ENCODE peak calls at places on chromosomes 1 and 21, in ten cellular contexts. M, B, H, K, G, Q, S, E, W and T are unnamed samples.

GRCh38 chr21:44982558-44983244 is 42.9 kb downstream of the SLX9 start:
- DNase-seq in M (no peak), B (no peak), H (no peak), K (peak), G (no peak), Q (no peak), S (no peak), E (peak), W (no peak), T (no peak)

GRCh38 chr1:37817481-37817880 is 9.5 kb upstream of the YRDC start:
- DNase-seq in M (no peak), B (no peak), H (no peak), K (peak), G (no peak), Q (no peak), S (no peak), E (peak), W (no peak), T (no peak)

GRCh38 chr1:22297999-22298398 is 153.7 kb upstream of the ZBTB40 start:
- DNase-seq in M (no peak), B (no peak), H (no peak), K (no peak), G (no peak), Q (no peak), S (no peak), E (no peak), W (no peak), T (no peak)

GRCh38 chr1:106536741-106537140 is 519.7 kb upstream of the PRMT6 start:
- DNase-seq in M (peak), B (no peak), H (no peak), K (no peak), G (no peak), Q (no peak), S (no peak), E (no peak), W (no peak), T (no peak)

GRCh38 chr1:11245904-11246726 is 16.2 kb downstream of the MTOR start:
- DNase-seq in M (no peak), B (no peak), H (no peak), K (no peak), G (no peak), Q (no peak), S (peak), E (no peak), W (no peak), T (no peak)

GRCh38 chr1:54118704-54119103 is 34.1 kb downstream of the CDCP2 start:
- DNase-seq in M (peak), B (no peak), H (peak), K (peak), G (no peak), Q (no peak), S (no peak), E (peak), W (peak), T (no peak)

GRCh38 chr1:21496063-21496462 is 13.2 kb upstream of the ALPL start:
- DNase-seq in M (no peak), B (no peak), H (no peak), K (no peak), G (no peak), Q (no peak), S (no peak), E (no peak), W (no peak), T (no peak)

GRCh38 chr21:37259426-37259825 is 7.7 kb downstream of the VPS26C start:
- DNase-seq in M (no peak), B (no peak), H (no peak), K (no peak), G (no peak), Q (no peak), S (no peak), E (peak), W (no peak), T (no peak)

GRCh38 chr1:43975249-43975961 is 645 bp downstream of the ATP6V0B start:
- DNase-seq in M (no peak), B (no peak), H (no peak), K (no peak), G (peak), Q (no peak), S (peak), E (no peak), W (no peak), T (peak)

GRCh38 chr1:162912061-162912667 is 51.2 kb upstream of the CCDC190 start:
- DNase-seq in M (no peak), B (no peak), H (no peak), K (no peak), G (no peak), Q (no peak), S (no peak), E (no peak), W (no peak), T (no peak)

GRCh38 chr1:5575396-5576110 is 416.7 kb downstream of the NPHP4 start:
- DNase-seq in M (no peak), B (no peak), H (no peak), K (no peak), G (no peak), Q (no peak), S (no peak), E (no peak), W (no peak), T (no peak)

GRCh38 chr1:153938996-153939395 is 7.5 kb downstream of the DENND4B start:
- DNase-seq in M (no peak), B (no peak), H (no peak), K (no peak), G (no peak), Q (no peak), S (no peak), E (no peak), W (no peak), T (no peak)

GRCh38 chr1:153805042-153805745 is 30.0 kb downstream of the SLC27A3 start:
- DNase-seq in M (peak), B (no peak), H (peak), K (peak), G (peak), Q (peak), S (peak), E (peak), W (peak), T (no peak)

GRCh38 chr1:235295902-235296350 is 32.1 kb downstream of the ARID4B start:
- DNase-seq in M (no peak), B (no peak), H (no peak), K (no peak), G (no peak), Q (no peak), S (no peak), E (peak), W (no peak), T (no peak)

GRCh38 chr1:17250601-17251000 is 1.7 kb downstream of the PADI3 start:
- DNase-seq in M (no peak), B (no peak), H (peak), K (peak), G (peak), Q (no peak), S (no peak), E (no peak), W (peak), T (no peak)

GRCh38 chr1:33098371-33098770 is 17.4 kb downstream of the AZIN2 start:
- DNase-seq in M (no peak), B (no peak), H (no peak), K (no peak), G (no peak), Q (no peak), S (no peak), E (peak), W (no peak), T (peak)

GRCh38 chr1:27000817-27001460 is 7.4 kb downstream of the TRNP1 start:
- DNase-seq in M (no peak), B (no peak), H (no peak), K (peak), G (no peak), Q (no peak), S (no peak), E (peak), W (no peak), T (no peak)

GRCh38 chr1:50977575-50978143 is 7.6 kb downstream of the CDKN2C start:
- DNase-seq in M (no peak), B (no peak), H (no peak), K (peak), G (peak), Q (no peak), S (peak), E (peak), W (peak), T (no peak)

GRCh38 chr1:245999697-246000637 is 507.1 kb downstream of the SMYD3 start:
- DNase-seq in M (no peak), B (no peak), H (no peak), K (no peak), G (no peak), Q (no peak), S (no peak), E (no peak), W (no peak), T (no peak)